ENCODE peak calls at places on chromosomes 6 and 20, in nine cellular contexts. S is astrocyte of the spinal cord, B is left ventricle myocardium inferior, N is mammary epithelial cell, J is PC-9, H is WERI-Rb-1, O is ascending aorta, F is transverse colon, A is lower lobe of right lung. R is an unnamed sample.

GRCh38 chr6:156189195-156189594 is 588.0 kb upstream of the ARID1B start:
- DNase-seq in B (no peak), S (no peak), A (no peak), O (no peak), H (no peak), J (no peak), N (no peak), F (no peak), R (no peak)

GRCh38 chr6:52020961-52021570 is 66.3 kb downstream of the PKHD1 start:
- DNase-seq in B (no peak), S (peak), H (no peak), A (no peak), F (no peak), O (no peak), N (peak), J (no peak), R (peak)

GRCh38 chr6:167096991-167097390 is 25.9 kb upstream of the CCR6 start:
- DNase-seq in O (no peak), S (no peak), H (no peak), A (no peak), J (no peak), B (no peak), N (no peak), F (no peak), R (no peak)

GRCh38 chr6:105432797-105433196 is 29.9 kb upstream of the PREP start:
- DNase-seq in N (peak), S (peak), J (peak), H (no peak), A (no peak), O (no peak), B (no peak), F (no peak), R (peak)

GRCh38 chr6:97049254-97050004 is 124.9 kb downstream of the KLHL32 start:
- DNase-seq in S (no peak), N (peak), A (no peak), F (no peak), O (no peak), J (no peak), H (no peak), B (no peak), R (no peak)

GRCh38 chr6:136426627-136427377 is 123.4 kb downstream of the MAP7 start:
- DNase-seq in J (no peak), B (no peak), S (no peak), O (no peak), H (no peak), F (no peak), A (no peak), N (no peak), R (no peak)

GRCh38 chr6:141688916-141689315 is 443.8 kb upstream of the GJE1 start:
- DNase-seq in J (no peak), F (no peak), A (no peak), H (no peak), N (no peak), B (no peak), S (no peak), O (no peak), R (no peak)

GRCh38 chr20:62501801-62502495 is 26.2 kb upstream of the GATA5 start:
- DNase-seq in O (peak), J (no peak), B (no peak), S (peak), H (no peak), N (peak), F (no peak), A (no peak), R (no peak)

GRCh38 chr6:24845578-24845977 is 46.9 kb upstream of the ARMH2 start:
- DNase-seq in N (no peak), B (no peak), F (no peak), H (no peak), O (no peak), S (no peak), A (no peak), J (no peak), R (no peak)

GRCh38 chr20:57708694-57709673 is 831 bp downstream of the PMEPA1 start:
- DNase-seq in N (no peak), J (no peak), B (peak), O (no peak), A (no peak), H (no peak), S (no peak), F (no peak), R (no peak)
- H3K4me3 ChIP-seq in N (peak), J (peak), B (peak), O (peak), A (peak), H (peak), S (peak), F (peak), R (peak)

DNA sequence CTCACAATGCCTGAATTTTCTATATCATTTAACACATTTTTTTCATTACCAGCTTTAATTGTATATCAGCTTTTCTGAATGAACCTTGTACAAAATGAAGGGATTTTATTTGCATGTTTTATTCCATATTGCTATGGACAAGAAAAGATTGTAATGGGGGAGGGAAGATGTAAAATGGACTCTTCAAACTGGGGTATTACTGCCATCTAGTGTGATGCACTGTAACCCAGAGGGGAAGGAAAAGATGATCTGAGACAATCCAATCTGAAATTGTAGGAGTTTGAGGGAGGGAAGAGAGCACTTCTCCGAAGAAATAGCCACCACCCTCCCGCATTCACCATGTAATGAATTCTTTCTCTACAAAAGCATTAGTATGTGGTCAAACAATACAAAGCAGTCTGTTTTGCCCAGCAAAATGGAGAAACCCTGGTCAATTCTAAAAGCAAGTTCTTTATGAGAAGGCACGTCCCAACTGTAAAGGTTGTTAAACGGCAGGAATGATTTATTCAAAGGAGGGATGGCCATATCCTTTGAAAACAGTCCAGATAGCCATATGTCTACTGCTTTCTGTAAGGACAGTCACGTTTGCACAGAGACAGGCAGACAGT is 679.5 kb upstream of the NRSN1 start:
- DNase-seq in S (peak), H (peak), B (no peak), O (no peak), F (no peak), A (no peak), J (no peak), N (peak), R (peak)
- TF ChIP-seq CTCF in S (peak), H (peak), B (peak), O (peak), F (no peak), A (peak), J (peak), N (peak), R (peak)

GRCh38 chr20:10412591-10413408 is 21.2 kb downstream of the MKKS start:
- DNase-seq in H (no peak), A (no peak), B (no peak), N (no peak), O (no peak), S (peak), J (no peak), F (no peak), R (no peak)
- H3K4me3 ChIP-seq in H (no peak), A (no peak), B (no peak), N (no peak), O (no peak), S (no peak), J (no peak), F (no peak), R (no peak)

DNA sequence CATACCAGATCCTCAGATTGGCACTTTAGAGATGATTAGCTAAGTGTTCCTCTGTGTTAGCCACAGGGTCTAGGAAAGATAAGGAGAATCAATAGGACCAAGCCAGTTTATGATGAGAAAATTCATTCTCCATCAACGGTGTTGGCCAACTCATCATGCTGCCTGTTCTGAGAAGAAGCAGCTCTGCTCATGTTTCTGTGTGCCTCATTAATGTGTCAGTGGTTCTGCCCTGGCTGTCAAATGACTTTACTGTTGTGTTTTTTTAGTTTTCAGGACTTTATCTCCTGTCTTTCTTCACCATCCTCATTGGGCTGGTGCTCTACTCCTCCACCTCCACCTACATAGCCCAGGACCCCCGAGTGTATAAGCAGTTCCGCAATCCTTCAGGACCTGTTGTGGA is 234.3 kb upstream of the PLN start:
- DNase-seq in O (no peak), H (no peak), F (no peak), J (no peak), S (no peak), A (no peak), B (no peak), N (no peak), R (no peak)
- TF ChIP-seq CTCF in O (no peak), H (no peak), F (no peak), J (no peak), S (no peak), A (no peak), B (no peak), N (no peak), R (no peak)

GRCh38 chr6:116057766-116058165 is 2.9 kb downstream of the FRK start:
- DNase-seq in A (no peak), H (no peak), O (no peak), B (no peak), J (no peak), F (no peak), S (no peak), N (no peak), R (no peak)
- H3K4me3 ChIP-seq in A (peak), H (no peak), O (peak), B (no peak), J (peak), F (peak), S (no peak), N (no peak), R (no peak)

GRCh38 chr6:49579649-49580048 is 29.2 kb downstream of the C6orf141 start:
- DNase-seq in J (no peak), H (no peak), N (no peak), S (no peak), B (no peak), A (no peak), O (no peak), F (no peak), R (no peak)
- TF ChIP-seq CTCF in J (no peak), H (no peak), N (no peak), S (no peak), B (no peak), A (no peak), O (no peak), F (no peak), R (no peak)

GRCh38 chr6:11380969-11381744 is 148.7 kb upstream of the NEDD9 start:
- DNase-seq in F (no peak), A (no peak), N (no peak), S (peak), O (no peak), H (no peak), B (no peak), J (no peak), R (peak)
- H3K4me3 ChIP-seq in F (peak), A (peak), N (no peak), S (no peak), O (no peak), H (no peak), B (no peak), J (no peak), R (no peak)

DNA sequence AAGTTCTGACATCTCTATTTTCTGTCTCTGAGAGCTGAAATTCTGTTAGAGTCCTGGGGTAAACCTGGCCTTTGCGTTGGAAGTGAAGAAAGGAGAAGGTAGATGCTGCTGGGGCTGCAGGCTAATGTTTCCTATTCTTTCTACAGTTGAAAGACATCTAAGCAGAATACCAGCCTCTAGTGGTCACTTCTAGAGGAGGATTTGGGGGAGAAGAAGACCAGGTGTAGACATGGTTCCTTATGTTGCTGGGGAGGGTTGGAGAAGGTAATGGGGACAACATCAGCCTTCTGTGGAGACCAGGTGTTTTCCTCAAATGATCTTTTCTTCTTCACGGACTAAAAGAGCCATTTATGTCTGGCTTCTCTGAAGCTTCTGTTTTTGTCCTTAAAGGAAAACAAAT is 62.6 kb downstream of the BTBD3 start:
- DNase-seq in O (no peak), F (no peak), S (no peak), J (no peak), N (no peak), A (no peak), H (no peak), B (no peak), R (no peak)
- TF ChIP-seq CTCF in O (no peak), F (no peak), S (peak), J (no peak), N (no peak), A (no peak), H (no peak), B (no peak), R (no peak)

DNA sequence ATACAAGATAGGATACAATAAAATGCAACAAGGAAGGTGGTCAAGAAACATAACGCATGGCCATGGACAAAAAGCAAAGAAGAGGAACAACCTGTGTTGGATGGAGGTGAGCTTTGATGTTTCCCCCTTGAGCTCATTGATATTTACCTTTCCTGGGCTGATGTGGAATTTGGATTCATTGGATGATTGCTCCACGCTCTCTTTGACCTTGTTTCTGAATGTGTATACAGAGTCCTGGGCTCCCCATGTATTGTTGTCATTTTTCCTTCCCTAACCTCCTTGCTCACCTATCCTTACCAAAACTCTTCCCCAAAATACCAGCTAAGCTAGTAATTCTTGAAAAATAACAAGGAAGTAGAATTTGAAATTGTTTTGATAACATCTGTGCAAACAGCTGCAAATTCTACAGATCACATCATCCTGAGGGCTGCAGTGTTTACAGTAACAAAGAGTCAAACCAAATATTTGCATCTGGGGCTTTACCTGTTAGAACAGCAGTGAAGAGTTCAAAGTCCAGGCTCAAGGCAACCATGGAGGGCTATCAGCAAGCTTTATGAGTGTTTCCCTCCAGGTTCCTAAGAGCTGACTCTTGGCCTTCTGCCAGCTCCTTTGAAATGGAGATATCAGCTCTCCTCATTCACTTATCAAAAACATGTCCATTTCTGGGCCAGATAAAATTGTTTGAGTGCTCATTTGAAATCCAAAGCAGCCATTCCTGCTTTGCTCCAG is 214.3 kb upstream of the MARCKS start:
- DNase-seq in B (no peak), O (no peak), S (no peak), N (no peak), J (peak), F (peak), A (no peak), H (no peak), R (no peak)
- H3K4me3 ChIP-seq in B (no peak), O (no peak), S (no peak), N (no peak), J (no peak), F (no peak), A (no peak), H (no peak), R (no peak)

GRCh38 chr6:14039038-14039437 is 78.5 kb upstream of the CD83 start:
- DNase-seq in O (no peak), F (no peak), B (no peak), N (no peak), A (no peak), J (no peak), S (no peak), H (no peak), R (no peak)

GRCh38 chr6:14037402-14038277 is 79.9 kb upstream of the CD83 start:
- DNase-seq in N (peak), J (no peak), S (peak), H (no peak), O (no peak), F (no peak), A (no peak), B (no peak), R (peak)

GRCh38 chr6:14038636-14039035 is 78.9 kb upstream of the CD83 start:
- DNase-seq in B (no peak), S (peak), F (no peak), H (no peak), O (no peak), A (no peak), J (no peak), N (no peak), R (no peak)

GRCh38 chr6:14036911-14037310 is 80.7 kb upstream of the CD83 start:
- DNase-seq in O (no peak), J (no peak), N (no peak), F (no peak), S (no peak), A (no peak), B (no peak), H (no peak), R (no peak)

GRCh38 chr6:14040042-14040441 is 77.5 kb upstream of the CD83 start:
- DNase-seq in N (no peak), A (no peak), J (no peak), B (no peak), H (no peak), O (no peak), F (no peak), S (no peak), R (no peak)
- TF ChIP-seq CTCF in N (no peak), A (no peak), J (no peak), B (no peak), H (no peak), O (no peak), F (no peak), S (no peak), R (no peak)

R was measured in astrocyte of the cerebellum.